ENCODE peak calls at places on chromosomes 4 and X, in six cellular contexts. I is HS-27A; G is HT1080; K is osteocyte; L is stimulated activated CD4-positive, alpha-beta T cell treated with anti-CD3 and anti-CD28 coated beads, Interleukin-12 subunit alpha, Interleukin-12 subunit beta, amount 100 ng/mL, for 48 hours; A is GM04503. B is an unnamed sample.

GRCh38 chrX:46913710-46914109 is 1.5 kb downstream of the JADE3 start:
- DNase-seq in I (no peak), G (no peak), K (no peak), L (no peak), A (no peak), B (no peak)

GRCh38 chr4:40262079-40262528 is 65.3 kb downstream of the RHOH start:
- DNase-seq in I (no peak), G (no peak), K (no peak), L (no peak), A (no peak), B (no peak)

GRCh38 chrX:40249582-40249981 is 151.8 kb upstream of the BCOR start:
- DNase-seq in I (no peak), G (no peak), K (no peak), L (no peak), A (no peak), B (no peak)

GRCh38 chr4:5206391-5206790 is 155.1 kb downstream of the STK32B start:
- DNase-seq in I (peak), G (peak), K (no peak), L (no peak), A (peak), B (no peak)

GRCh38 chr4:85107553-85107952 is 141.1 kb upstream of the WDFY3 start:
- DNase-seq in I (no peak), G (peak), K (no peak), L (no peak), A (no peak), B (no peak)

GRCh38 chr4:11698846-11699590 is 270.3 kb upstream of the HS3ST1 start:
- DNase-seq in I (no peak), G (peak), K (no peak), L (no peak), A (no peak), B (no peak)

GRCh38 chr4:82500106-82500738 is 61.6 kb downstream of the TMEM150C start:
- DNase-seq in I (no peak), G (no peak), K (no peak), L (no peak), A (peak), B (no peak)

GRCh38 chrX:121161501-121161933 is 114.1 kb downstream of the GLUD2 start:
- DNase-seq in I (no peak), G (no peak), K (no peak), L (peak), A (no peak), B (no peak)

GRCh38 chr4:40924096-40924792 is 174.5 kb downstream of the NSUN7 start:
- DNase-seq in I (no peak), G (peak), K (no peak), L (peak), A (no peak), B (peak)

GRCh38 chr4:153151535-153152452 is 52.4 kb upstream of the TRIM2 start:
- DNase-seq in I (no peak), G (no peak), K (no peak), L (no peak), A (no peak), B (no peak)

GRCh38 chr4:3403104-3403906 is 38.5 kb upstream of the HGFAC start:
- DNase-seq in I (no peak), G (no peak), K (no peak), L (no peak), A (no peak), B (no peak)

GRCh38 chr4:125243835-125244397 is 70.8 kb upstream of the FAT4 start:
- DNase-seq in I (no peak), G (no peak), K (no peak), L (no peak), A (no peak), B (no peak)

GRCh38 chr4:46073778-46074177 is 50.1 kb downstream of the GABRG1 start:
- DNase-seq in I (no peak), G (no peak), K (no peak), L (no peak), A (no peak), B (no peak)